ENCODE peak calls at places on chromosomes 2 and 18, in six cellular contexts. C is left lung, Q is body of pancreas, M is A549, L is transverse colon, O is mesenchymal stem cell. N is an unnamed sample. For H3K4me1 and H3K9me3, the result is how much of the 10 kb centered on the place peaks cover.

GRCh38 chr2:237593596-237594310 is 3.2 kb upstream of the RAB17 start:
- DNase-seq in C (no peak), Q (no peak), M (no peak), L (no peak), O (no peak), N (no peak)

GRCh38 chr2:239674981-239675855 is 274.4 kb upstream of the HDAC4 start:
- DNase-seq in C (no peak), Q (no peak), M (no peak), L (no peak), O (no peak), N (no peak)

GRCh38 chr2:203669820-203670219 is 36.6 kb upstream of the CD28 start:
- DNase-seq in C (no peak), Q (no peak), M (no peak), L (no peak), O (peak), N (peak)

GRCh38 chr18:39681061-39681460 is 2115.5 kb upstream of the CELF4 start:
- DNase-seq in C (no peak), Q (no peak), M (no peak), L (no peak), O (no peak), N (no peak)

GRCh38 chr2:174971868-174972781 is 33.1 kb downstream of the CHN1 start:
- DNase-seq in C (no peak), Q (no peak), M (peak), L (peak), O (peak), N (peak)

GRCh38 chr2:40448476-40449079 is 3.3 kb downstream of the SLC8A1 start:
- DNase-seq in C (no peak), Q (no peak), M (peak), L (no peak), O (peak), N (peak)

GRCh38 chr18:63970803-63971191 is 916 bp downstream of the SERPINB8 start:
- DNase-seq in C (peak), Q (peak), M (no peak), L (peak), O (peak), N (no peak)

GRCh38 chr2:127479866-127480743 is 46.2 kb downstream of the IWS1 start:
- DNase-seq in C (no peak), Q (no peak), M (no peak), L (no peak), O (no peak), N (no peak)

GRCh38 chr2:118940486-118941120 is 1.4 kb upstream of the MARCO start:
- DNase-seq in C (peak), Q (no peak), M (no peak), L (peak), O (no peak), N (no peak)

GRCh38 chr2:145221032-145221431 is 701.1 kb upstream of the ZEB2 start:
- DNase-seq in C (no peak), Q (no peak), M (no peak), L (no peak), O (no peak), N (no peak)

GRCh38 chr2:24359701-24360049 is 661 bp downstream of the ITSN2 start:
- DNase-seq in C (no peak), Q (peak), M (no peak), L (peak), O (peak), N (peak)

GRCh38 chr18:48336332-48336731 is 72.9 kb downstream of the ZBTB7C start:
- DNase-seq in C (no peak), Q (no peak), M (no peak), L (no peak), O (no peak), N (no peak)

GRCh38 chr2:71347517-71347916 is 15.9 kb downstream of the ZNF638 start:
- DNase-seq in C (no peak), Q (no peak), M (no peak), L (no peak), O (peak), N (peak)

GRCh38 chr2:20348542-20348941 is 2.1 kb downstream of the PUM2 start:
- DNase-seq in C (no peak), Q (no peak), M (no peak), L (peak), O (no peak), N (no peak)

GRCh38 chr2:20351555-20352229 is 1.0 kb upstream of the PUM2 start:
- DNase-seq in C (no peak), Q (no peak), M (no peak), L (no peak), O (no peak), N (no peak)

GRCh38 chr2:20350753-20351554 is at the start of gene PUM2:
- DNase-seq in C (peak), Q (peak), M (peak), L (peak), O (peak), N (peak)

GRCh38 chr2:20350105-20350712 is 435 bp downstream of the PUM2 start:
- DNase-seq in C (peak), Q (no peak), M (peak), L (peak), O (no peak), N (no peak)

DNA sequence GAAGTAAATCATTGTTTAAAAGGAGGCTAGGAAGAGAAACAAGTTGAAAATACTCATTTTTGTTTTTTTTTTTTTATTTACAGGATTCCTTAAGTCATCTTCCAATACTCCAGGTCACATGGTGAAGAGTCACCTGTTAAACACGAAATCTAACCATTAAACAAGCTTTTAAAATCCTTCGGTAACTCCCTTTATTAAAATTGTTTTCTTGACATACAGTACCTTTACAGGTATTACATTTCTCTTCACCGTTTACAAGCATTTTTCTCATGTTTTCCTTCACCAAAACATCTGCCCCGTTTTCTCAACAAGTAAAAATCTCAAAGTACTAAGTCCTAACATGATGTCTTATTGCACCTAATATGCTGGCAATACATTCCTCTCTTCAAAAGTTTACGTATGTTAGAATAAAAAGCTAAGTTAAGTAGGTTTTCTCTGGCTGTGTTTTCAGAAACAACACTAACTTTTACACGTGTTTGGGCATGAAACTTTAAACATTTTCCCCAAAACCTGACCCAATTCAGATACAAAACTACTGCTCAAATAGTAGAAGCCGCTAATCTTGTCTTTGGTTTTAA is 1.1 kb downstream of the PUM2 start:
- DNase-seq in C (no peak), Q (no peak), M (no peak), L (no peak), O (no peak), N (no peak)
- H3K4me1 ChIP-seq in C (half or more), Q (half or more), M (under half), L (under half), O (under half), N (under half)

GRCh38 chr18:13800505-13801259 is 23.3 kb upstream of the MC5R start:
- DNase-seq in C (peak), Q (peak), M (peak), L (peak), O (no peak), N (peak)
- H3K4me3 ChIP-seq in C (no peak), Q (no peak), M (peak), L (no peak), O (no peak), N (peak)

GRCh38 chr2:26784570-26785234 is 1.2 kb upstream of the CENPA start:
- DNase-seq in C (no peak), Q (no peak), M (no peak), L (no peak), O (peak), N (no peak)
- H3K9me3 ChIP-seq in C (under half), Q (under half), M (under half), L (under half), O (under half), N (under half)

DNA sequence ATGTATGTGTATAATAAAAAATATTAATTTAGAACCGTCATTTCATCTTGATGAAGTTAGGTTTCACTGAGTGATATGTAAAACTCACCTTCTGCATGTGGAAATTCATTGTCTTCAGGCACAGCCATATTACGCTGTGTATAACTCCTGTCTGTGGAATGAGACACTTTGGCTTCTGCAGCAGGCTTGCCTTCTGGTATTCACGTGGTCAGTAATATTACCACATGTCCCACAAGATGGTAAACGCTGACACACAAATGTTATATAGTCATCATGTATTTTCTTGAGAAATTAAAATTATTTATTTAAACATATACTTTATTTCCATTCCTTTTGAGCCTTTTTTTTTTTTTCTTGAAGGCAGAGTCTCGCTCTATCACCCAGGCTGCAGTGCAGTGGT is 25.1 kb upstream of the AAK1 start:
- DNase-seq in C (no peak), Q (no peak), M (no peak), L (no peak), O (no peak), N (no peak)
- H3K4me1 ChIP-seq in C (under half), Q (under half), M (under half), L (under half), O (under half), N (under half)

GRCh38 chr2:64260817-64261216 is 116.6 kb upstream of the PELI1 start:
- DNase-seq in C (peak), Q (no peak), M (no peak), L (peak), O (peak), N (no peak)
- H3K4me3 ChIP-seq in C (no peak), Q (no peak), M (no peak), L (no peak), O (no peak), N (no peak)

DNA sequence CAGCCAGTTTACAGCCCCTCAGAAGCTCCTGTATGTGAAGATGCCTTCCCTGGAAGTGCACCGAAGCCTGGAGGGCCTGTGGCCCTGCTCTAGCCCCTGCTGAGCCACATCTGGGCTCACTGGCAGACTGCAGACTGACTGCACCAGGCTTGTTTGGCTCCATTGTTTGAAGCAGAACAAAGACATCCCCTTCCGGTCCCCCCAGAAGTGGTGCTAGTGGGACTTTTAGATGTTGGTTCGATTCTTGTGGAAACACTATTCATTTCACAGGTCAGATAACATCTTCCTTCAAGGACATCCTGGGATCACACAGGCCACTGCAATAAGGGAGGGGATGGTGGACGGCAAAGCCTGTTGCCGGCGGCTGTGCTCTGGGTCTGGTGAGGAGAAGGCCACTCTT is 57.8 kb upstream of the CBLN2 start:
- DNase-seq in C (no peak), Q (no peak), M (no peak), L (no peak), O (no peak), N (no peak)
- H3K9me3 ChIP-seq in C (under half), Q (under half), M (under half), L (under half), O (under half), N (under half)

GRCh38 chr2:108119026-108119425 is 120.7 kb upstream of the SULT1C3 start:
- DNase-seq in C (no peak), Q (no peak), M (no peak), L (no peak), O (no peak), N (no peak)
- H3K4me1 ChIP-seq in C (under half), Q (under half), M (under half), L (under half), O (under half), N (under half)

DNA sequence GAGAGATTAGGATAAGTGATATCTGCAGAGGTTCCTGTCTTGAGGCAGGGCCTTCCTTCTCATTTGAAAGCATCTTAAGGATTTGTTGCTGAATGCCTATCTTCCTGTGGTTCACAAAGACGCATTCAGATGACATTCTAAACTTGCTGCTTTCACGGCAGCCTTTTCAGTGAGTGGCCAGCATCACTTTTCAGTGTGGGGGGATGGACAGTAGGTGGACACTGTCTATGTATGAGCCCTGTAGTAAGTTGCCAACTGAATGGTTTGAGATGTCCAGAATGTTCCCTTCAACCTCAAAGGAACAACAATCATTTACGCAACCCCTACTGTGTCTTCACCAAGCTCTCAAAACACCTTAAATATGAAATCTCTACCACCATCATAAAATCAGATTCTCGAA is 46.6 kb downstream of the SETBP1 start:
- DNase-seq in C (no peak), Q (no peak), M (no peak), L (no peak), O (no peak), N (no peak)
- H3K4me3 ChIP-seq in C (no peak), Q (no peak), M (no peak), L (no peak), O (no peak), N (no peak)